ENCODE peak calls at places on chromosomes 12 and 14, in four cellular contexts. One of them, this sample, is unnamed.

GRCh38 chr12:56299308-56299852 is 750 bp downstream of the CS start:
- DNase-seq in Peyer's patch: peak
- DNase-seq in heart left ventricle: no peak
- DNase-seq in pancreas: peak
- DNase-seq in this sample: peak

GRCh38 chr12:62933871-62934798 is 815 bp downstream of the PPM1H start:
- DNase-seq in heart left ventricle: peak
- DNase-seq in pancreas: peak
- DNase-seq in Peyer's patch: no peak
- DNase-seq in this sample: peak

GRCh38 chr14:41558527-41558926 is 48.1 kb upstream of the LRFN5 start:
- DNase-seq in pancreas: no peak
- DNase-seq in Peyer's patch: no peak
- DNase-seq in heart left ventricle: no peak
- DNase-seq in this sample: no peak

GRCh38 chr14:57182760-57183503 is 85.8 kb downstream of the EXOC5 start:
- DNase-seq in heart left ventricle: no peak
- DNase-seq in Peyer's patch: no peak
- DNase-seq in pancreas: no peak
- DNase-seq in this sample: peak

GRCh38 chr14:49702725-49703124 is 9.8 kb downstream of the KLHDC1 start:
- DNase-seq in Peyer's patch: no peak
- DNase-seq in pancreas: no peak
- DNase-seq in heart left ventricle: no peak
- DNase-seq in this sample: no peak

GRCh38 chr12:67358686-67359374 is 89.7 kb downstream of the CAND1 start:
- DNase-seq in heart left ventricle: peak
- DNase-seq in pancreas: no peak
- DNase-seq in Peyer's patch: no peak
- DNase-seq in this sample: peak

GRCh38 chr12:29519585-29520182 is 22.2 kb upstream of the OVCH1 start:
- DNase-seq in Peyer's patch: peak
- DNase-seq in heart left ventricle: peak
- DNase-seq in pancreas: no peak
- DNase-seq in this sample: peak

GRCh38 chr12:113961921-113962710 is 4.0 kb downstream of the RBM19 start:
- DNase-seq in Peyer's patch: no peak
- DNase-seq in pancreas: no peak
- DNase-seq in heart left ventricle: no peak
- DNase-seq in this sample: peak

GRCh38 chr12:79881351-79881750 is 53.5 kb downstream of the PPP1R12A start:
- DNase-seq in pancreas: no peak
- DNase-seq in Peyer's patch: no peak
- DNase-seq in heart left ventricle: no peak
- DNase-seq in this sample: no peak

GRCh38 chr12:113439606-113440030 is 17.4 kb downstream of the SDSL start:
- DNase-seq in Peyer's patch: no peak
- DNase-seq in heart left ventricle: no peak
- DNase-seq in pancreas: no peak
- DNase-seq in this sample: peak

GRCh38 chr14:64212666-64213065 is 81.5 kb downstream of the ESR2 start:
- DNase-seq in heart left ventricle: no peak
- DNase-seq in Peyer's patch: peak
- DNase-seq in pancreas: no peak
- DNase-seq in this sample: no peak

GRCh38 chr12:2323538-2324261 is 270.9 kb downstream of the CACNA1C start:
- DNase-seq in Peyer's patch: no peak
- DNase-seq in heart left ventricle: peak
- DNase-seq in pancreas: no peak
- DNase-seq in this sample: no peak

GRCh38 chr14:96584199-96584906 is 82.2 kb downstream of the PAPOLA start:
- DNase-seq in pancreas: no peak
- DNase-seq in heart left ventricle: no peak
- DNase-seq in Peyer's patch: no peak
- DNase-seq in this sample: peak

GRCh38 chr14:30077946-30078345 is 150.3 kb upstream of the PRKD1 start:
- DNase-seq in Peyer's patch: no peak
- DNase-seq in pancreas: no peak
- DNase-seq in heart left ventricle: no peak
- DNase-seq in this sample: no peak

GRCh38 chr14:106436310-106436905 is 910.0 kb downstream of the TMEM121 start:
- DNase-seq in heart left ventricle: no peak
- DNase-seq in Peyer's patch: peak
- DNase-seq in pancreas: peak
- DNase-seq in this sample: peak

GRCh38 chr14:104096751-104097700 is 11.5 kb downstream of the ASPG start:
- DNase-seq in Peyer's patch: no peak
- DNase-seq in heart left ventricle: no peak
- DNase-seq in pancreas: no peak
- DNase-seq in this sample: no peak

GRCh38 chr12:123267335-123267920 is 4.2 kb downstream of the CDK2AP1 start:
- DNase-seq in heart left ventricle: no peak
- DNase-seq in Peyer's patch: no peak
- DNase-seq in pancreas: no peak
- DNase-seq in this sample: no peak
- H3K4me3 ChIP-seq in heart left ventricle: no peak
- H3K4me3 ChIP-seq in Peyer's patch: no peak
- H3K4me3 ChIP-seq in pancreas: no peak
- H3K4me3 ChIP-seq in this sample: no peak

DNA sequence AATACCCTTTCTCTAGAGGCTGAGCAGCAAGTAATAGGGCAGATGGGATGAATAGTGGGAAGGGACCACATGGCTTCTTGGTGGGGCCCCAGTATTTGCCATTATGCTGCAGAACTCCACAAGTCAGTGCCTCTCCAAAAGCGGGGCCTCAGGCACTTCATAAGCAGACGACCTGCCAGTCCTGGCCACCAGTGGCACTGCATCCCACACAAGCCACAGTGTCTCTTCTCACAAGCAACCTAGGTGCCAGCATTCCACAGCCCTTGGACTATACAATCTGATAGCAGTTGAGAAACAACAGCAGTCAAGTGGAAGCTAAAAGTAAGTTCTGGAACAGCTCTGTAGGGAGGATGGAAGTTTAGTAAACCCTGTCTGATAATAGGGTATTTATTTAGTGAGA is 4.2 kb upstream of the SLC8A3 start:
- DNase-seq in Peyer's patch: no peak
- DNase-seq in pancreas: no peak
- DNase-seq in heart left ventricle: no peak
- DNase-seq in this sample: no peak
- TF ChIP-seq CTCF in Peyer's patch: no peak
- TF ChIP-seq CTCF in pancreas: no peak
- TF ChIP-seq CTCF in heart left ventricle: no peak
- TF ChIP-seq CTCF in this sample: no peak

GRCh38 chr14:102927346-102927877 is 4.9 kb downstream of the AMN start:
- DNase-seq in Peyer's patch: peak
- DNase-seq in pancreas: no peak
- DNase-seq in heart left ventricle: no peak
- DNase-seq in this sample: no peak
- H3K4me3 ChIP-seq in Peyer's patch: peak
- H3K4me3 ChIP-seq in pancreas: no peak
- H3K4me3 ChIP-seq in heart left ventricle: no peak
- H3K4me3 ChIP-seq in this sample: no peak

DNA sequence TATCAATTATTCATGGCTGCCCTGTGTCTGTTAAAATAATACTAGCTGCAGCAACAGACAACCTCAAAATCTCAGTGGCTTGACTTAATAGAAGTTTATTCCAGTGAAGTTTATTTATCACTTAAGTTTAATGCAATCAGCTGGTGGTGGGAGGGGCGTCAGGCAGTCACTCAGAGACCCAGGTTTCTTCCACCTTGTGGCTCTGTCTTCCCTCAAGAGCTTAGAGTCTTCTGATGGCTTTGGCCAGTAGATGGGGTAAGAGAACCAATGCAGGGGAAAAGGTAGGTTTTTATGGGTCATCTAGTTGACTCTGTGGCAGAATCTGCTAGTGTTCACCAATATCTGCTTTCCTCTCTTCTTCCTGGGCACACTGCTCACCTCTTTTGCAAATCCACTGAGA is 668.9 kb downstream of the AACS start:
- DNase-seq in heart left ventricle: no peak
- DNase-seq in Peyer's patch: no peak
- DNase-seq in pancreas: no peak
- DNase-seq in this sample: no peak
- TF ChIP-seq CTCF in heart left ventricle: no peak
- TF ChIP-seq CTCF in Peyer's patch: no peak
- TF ChIP-seq CTCF in pancreas: no peak
- TF ChIP-seq CTCF in this sample: no peak

GRCh38 chr12:115451785-115452736 is 768.1 kb upstream of the TBX3 start:
- DNase-seq in pancreas: peak
- DNase-seq in Peyer's patch: peak
- DNase-seq in heart left ventricle: peak
- DNase-seq in this sample: peak

GRCh38 chr12:115450710-115451109 is 766.7 kb upstream of the TBX3 start:
- DNase-seq in pancreas: no peak
- DNase-seq in heart left ventricle: no peak
- DNase-seq in Peyer's patch: no peak
- DNase-seq in this sample: no peak

GRCh38 chr12:115450017-115450416 is 766.0 kb upstream of the TBX3 start:
- DNase-seq in pancreas: no peak
- DNase-seq in Peyer's patch: no peak
- DNase-seq in heart left ventricle: no peak
- DNase-seq in this sample: no peak

GRCh38 chr12:115452751-115453281 is 768.8 kb upstream of the TBX3 start:
- DNase-seq in heart left ventricle: no peak
- DNase-seq in Peyer's patch: no peak
- DNase-seq in pancreas: no peak
- DNase-seq in this sample: no peak

GRCh38 chr12:115451151-115451784 is 767.3 kb upstream of the TBX3 start:
- DNase-seq in Peyer's patch: no peak
- DNase-seq in pancreas: no peak
- DNase-seq in heart left ventricle: peak
- DNase-seq in this sample: no peak
- H3K4me3 ChIP-seq in Peyer's patch: peak
- H3K4me3 ChIP-seq in pancreas: peak
- H3K4me3 ChIP-seq in heart left ventricle: peak
- H3K4me3 ChIP-seq in this sample: peak

DNA sequence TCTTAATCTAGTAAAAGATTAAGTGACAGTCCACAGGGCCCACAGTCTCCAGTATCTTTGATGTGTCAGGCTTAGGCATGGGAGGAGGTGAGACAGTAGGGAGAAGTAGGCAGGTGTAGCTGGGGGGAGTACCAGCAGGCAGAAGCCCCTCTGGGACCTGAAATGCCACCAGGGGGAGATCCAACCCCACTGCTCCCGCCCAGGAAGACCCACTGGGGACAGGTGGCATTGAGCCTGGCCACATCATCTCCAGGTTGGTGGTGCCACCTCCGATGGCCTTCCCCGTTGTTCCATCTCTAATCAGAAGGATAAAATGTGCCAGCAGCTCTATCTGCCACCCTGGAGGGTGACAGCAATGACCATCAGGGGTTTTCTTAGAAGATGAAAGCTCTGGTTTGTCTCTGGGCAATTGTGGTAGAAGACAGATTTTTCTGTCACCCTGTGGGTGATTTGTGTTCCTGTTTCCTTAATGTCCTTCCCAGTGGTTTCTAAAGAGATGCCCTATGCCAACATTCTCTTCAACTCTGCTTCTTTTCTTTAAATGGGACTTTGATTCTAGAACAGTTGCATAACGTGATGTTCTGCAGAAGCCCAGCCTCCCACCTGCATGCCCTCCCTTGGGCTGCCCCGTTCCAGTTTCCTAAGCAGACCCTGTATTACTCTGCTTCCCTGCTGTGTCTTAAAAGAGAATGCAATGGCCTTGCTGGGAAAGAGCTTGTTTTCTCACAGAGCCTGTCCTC is 12.3 kb upstream of the SERPINA12 start:
- DNase-seq in Peyer's patch: no peak
- DNase-seq in heart left ventricle: no peak
- DNase-seq in pancreas: no peak
- DNase-seq in this sample: no peak
- TF ChIP-seq CTCF in Peyer's patch: no peak
- TF ChIP-seq CTCF in heart left ventricle: no peak
- TF ChIP-seq CTCF in pancreas: no peak
- TF ChIP-seq CTCF in this sample: no peak

DNA sequence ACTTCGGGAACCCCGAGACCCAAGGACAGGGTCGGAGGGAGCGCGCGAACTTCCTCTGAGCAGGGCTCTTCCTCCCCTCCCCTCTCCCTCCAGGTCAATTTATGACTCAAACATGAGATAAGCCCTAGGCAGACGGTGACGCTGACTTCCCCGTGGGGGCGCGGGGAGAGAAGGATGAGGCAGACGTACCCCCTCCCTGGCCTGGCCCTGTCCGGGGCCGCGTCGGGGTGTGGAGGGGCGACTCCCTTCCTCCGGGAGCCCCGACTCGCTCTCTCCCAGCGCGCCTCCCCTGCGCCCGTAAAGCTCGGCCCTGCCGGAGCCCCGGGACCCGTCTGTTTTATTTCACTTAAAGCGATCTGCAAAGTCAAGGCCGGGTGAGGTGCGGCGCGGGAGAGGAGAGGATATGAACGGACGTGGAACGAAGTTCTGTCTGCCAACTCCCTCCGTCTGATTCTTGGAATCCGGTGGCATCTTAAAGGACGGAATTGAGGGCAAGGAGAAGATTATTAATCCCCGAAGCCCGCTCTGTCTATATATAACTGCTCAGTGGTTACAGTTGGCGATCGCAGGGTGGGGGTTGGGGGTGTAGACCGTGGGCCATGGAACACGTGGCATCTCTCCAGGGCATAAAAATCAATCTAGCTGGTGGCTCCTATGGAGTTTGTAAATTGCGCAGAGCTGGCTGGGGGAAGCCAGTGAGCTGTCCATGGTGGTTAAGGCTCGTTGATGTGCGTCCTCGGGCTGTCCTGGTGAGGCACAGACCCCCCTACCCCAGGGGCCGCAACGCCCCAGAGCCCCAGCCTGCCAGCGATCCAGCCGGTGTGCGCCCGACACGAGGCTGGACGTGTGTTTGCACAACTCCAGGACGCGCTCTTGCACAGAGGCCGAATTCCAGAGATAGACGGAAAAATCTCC is 2.9 kb upstream of the PTHLH start:
- DNase-seq in Peyer's patch: no peak
- DNase-seq in heart left ventricle: peak
- DNase-seq in pancreas: peak
- DNase-seq in this sample: peak
- H3K4me3 ChIP-seq in Peyer's patch: peak
- H3K4me3 ChIP-seq in heart left ventricle: peak
- H3K4me3 ChIP-seq in pancreas: peak
- H3K4me3 ChIP-seq in this sample: peak